ENCODE peak calls at places on chromosome 3, in four cellular contexts. N is natural killer cell, Z is mesothelial cell of epicardium, C is WERI-Rb-1. M is an unnamed sample.

GRCh38 chr3:88149146-88149515 is 628 bp upstream of the C3orf38 start:
- DNase-seq in N (no peak), Z (no peak), C (peak), M (no peak)

GRCh38 chr3:193830791-193831191 is 237.8 kb downstream of the OPA1 start:
- DNase-seq in N (no peak), Z (no peak), C (no peak), M (no peak)

GRCh38 chr3:12796171-12797123 is at the start of gene CAND2:
- DNase-seq in N (peak), Z (peak), C (peak), M (no peak)

GRCh38 chr3:47512416-47513124 is 942 bp downstream of the ELP6 start:
- DNase-seq in N (peak), Z (peak), C (no peak), M (no peak)

GRCh38 chr3:20246662-20247061 is 60.7 kb upstream of the SGO1 start:
- DNase-seq in N (no peak), Z (no peak), C (no peak), M (no peak)

GRCh38 chr3:133330043-133330442 is 69.8 kb upstream of the BFSP2 start:
- DNase-seq in N (no peak), Z (no peak), C (peak), M (no peak)

GRCh38 chr3:194469977-194470376 is 16.8 kb downstream of the ATP13A3 start:
- DNase-seq in N (no peak), Z (no peak), C (no peak), M (no peak)

GRCh38 chr3:11452988-11453847 is 181.0 kb downstream of the ATG7 start:
- DNase-seq in N (no peak), Z (no peak), C (peak), M (peak)

GRCh38 chr3:43169987-43170386 is 64.1 kb upstream of the POMGNT2 start:
- DNase-seq in N (no peak), Z (no peak), C (no peak), M (no peak)

DNA sequence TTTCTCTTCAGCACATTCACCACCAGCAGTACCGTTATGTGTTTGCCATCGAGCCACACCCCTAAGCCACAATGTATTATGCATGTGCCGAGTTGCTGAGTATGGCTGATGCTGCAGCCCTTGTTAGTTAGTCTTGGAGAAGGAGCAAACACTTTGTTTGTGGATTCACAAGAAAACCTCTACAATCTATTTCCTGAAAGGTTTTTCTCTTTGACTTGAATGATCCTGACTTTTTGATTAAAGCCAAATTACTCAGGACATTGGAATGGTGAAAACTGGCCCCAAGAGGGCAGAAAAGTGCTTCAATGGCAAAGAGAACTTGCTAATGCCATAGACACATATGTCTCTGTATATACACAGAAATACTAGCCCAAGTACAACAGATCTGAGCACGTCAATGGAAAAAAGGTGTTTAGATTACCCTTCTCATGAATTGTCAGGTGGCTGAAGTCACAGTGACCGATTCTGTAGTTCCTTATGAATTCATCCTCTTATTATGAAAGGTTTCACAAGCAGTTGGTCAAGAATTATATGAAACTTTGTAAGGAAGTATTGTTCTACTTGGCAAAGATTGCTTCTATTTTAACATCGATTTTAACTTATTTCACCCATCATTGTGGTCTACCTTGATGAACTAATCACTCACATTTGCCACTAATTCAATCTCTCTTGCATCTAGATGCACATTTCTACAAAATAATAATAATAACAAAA is 103.0 kb downstream of the P3H2 start:
- DNase-seq in N (no peak), Z (no peak), C (peak), M (no peak)
- TF ChIP-seq CTCF in N (no peak), Z (no peak), C (no peak), M (peak)

GRCh38 chr3:90041995-90042394 is 934.6 kb downstream of the EPHA3 start:
- DNase-seq in N (no peak), Z (no peak), C (no peak), M (no peak)

GRCh38 chr3:90040554-90040953 is 933.1 kb downstream of the EPHA3 start:
- DNase-seq in N (no peak), Z (no peak), C (no peak), M (no peak)

GRCh38 chr3:90039994-90040393 is 932.6 kb downstream of the EPHA3 start:
- DNase-seq in N (no peak), Z (no peak), C (no peak), M (no peak)

DNA sequence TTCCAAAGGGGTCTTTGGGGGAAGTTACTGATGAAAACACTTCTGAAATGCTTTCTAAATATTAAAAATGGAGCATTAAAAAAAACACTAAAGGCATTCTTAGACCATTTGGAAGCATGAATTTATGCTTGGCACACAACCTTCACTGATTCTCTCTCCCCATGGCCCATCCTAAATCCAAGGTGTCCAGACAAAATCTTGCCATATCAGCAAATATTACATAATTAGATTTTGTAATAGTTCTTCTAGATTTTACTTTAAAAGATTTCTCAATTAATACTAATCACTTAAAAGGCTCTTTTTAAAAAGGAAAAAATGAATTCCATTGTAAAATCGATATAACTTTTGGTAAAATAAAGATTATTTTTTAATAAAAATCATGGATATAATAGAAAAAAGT is 937.0 kb downstream of the EPHA3 start:
- DNase-seq in N (no peak), Z (no peak), C (no peak), M (no peak)
- TF ChIP-seq CTCF in N (no peak), Z (no peak), C (no peak), M (no peak)

DNA sequence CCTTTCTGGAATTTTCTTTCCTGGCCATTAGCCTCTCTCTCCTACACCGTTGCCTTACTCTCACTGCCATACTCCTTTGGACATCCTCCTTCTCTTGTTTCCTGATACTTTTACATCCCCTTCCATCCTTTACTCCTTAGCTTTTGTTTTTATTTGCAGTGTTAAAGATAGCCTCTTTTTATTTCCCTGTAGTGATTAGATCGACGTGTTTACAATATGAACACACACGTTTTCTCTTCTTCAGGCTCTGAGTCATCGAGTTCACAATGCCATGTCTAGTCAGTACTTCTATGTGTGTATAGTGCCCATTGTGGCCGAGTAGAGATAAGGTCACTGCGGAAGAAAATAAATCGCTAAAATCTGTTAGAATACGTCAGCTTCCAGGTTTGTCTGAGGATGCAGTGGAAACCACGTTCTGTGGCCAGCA is 208.5 kb downstream of the LPP start:
- DNase-seq in N (no peak), Z (no peak), C (no peak), M (no peak)
- TF ChIP-seq CTCF in N (no peak), Z (no peak), C (no peak), M (no peak)

GRCh38 chr3:123038751-123039150 is 11.2 kb upstream of the SEMA5B start:
- DNase-seq in N (no peak), Z (no peak), C (no peak), M (no peak)

GRCh38 chr3:123034120-123034519 is 6.6 kb upstream of the SEMA5B start:
- DNase-seq in N (no peak), Z (no peak), C (no peak), M (no peak)

GRCh38 chr3:123037015-123037375 is 9.4 kb upstream of the SEMA5B start:
- DNase-seq in N (no peak), Z (no peak), C (no peak), M (no peak)

GRCh38 chr3:123034996-123035395 is 7.4 kb upstream of the SEMA5B start:
- DNase-seq in N (no peak), Z (no peak), C (peak), M (no peak)

GRCh38 chr3:123036352-123037014 is 8.9 kb upstream of the SEMA5B start:
- DNase-seq in N (no peak), Z (no peak), C (peak), M (no peak)
- TF ChIP-seq CTCF in N (no peak), Z (no peak), C (peak), M (peak)

GRCh38 chr3:169661567-169662214 is 1.8 kb downstream of the MECOM start:
- DNase-seq in N (peak), Z (peak), C (peak), M (no peak)
- TF ChIP-seq CTCF in N (no peak), Z (no peak), C (no peak), M (no peak)

GRCh38 chr3:178435575-178435974 is 100.7 kb upstream of the KCNMB2 start:
- DNase-seq in N (no peak), Z (no peak), C (no peak), M (no peak)

GRCh38 chr3:178434206-178434805 is 101.9 kb upstream of the KCNMB2 start:
- DNase-seq in N (no peak), Z (no peak), C (no peak), M (no peak)

GRCh38 chr3:178439504-178439903 is 96.7 kb upstream of the KCNMB2 start:
- DNase-seq in N (no peak), Z (no peak), C (no peak), M (no peak)

DNA sequence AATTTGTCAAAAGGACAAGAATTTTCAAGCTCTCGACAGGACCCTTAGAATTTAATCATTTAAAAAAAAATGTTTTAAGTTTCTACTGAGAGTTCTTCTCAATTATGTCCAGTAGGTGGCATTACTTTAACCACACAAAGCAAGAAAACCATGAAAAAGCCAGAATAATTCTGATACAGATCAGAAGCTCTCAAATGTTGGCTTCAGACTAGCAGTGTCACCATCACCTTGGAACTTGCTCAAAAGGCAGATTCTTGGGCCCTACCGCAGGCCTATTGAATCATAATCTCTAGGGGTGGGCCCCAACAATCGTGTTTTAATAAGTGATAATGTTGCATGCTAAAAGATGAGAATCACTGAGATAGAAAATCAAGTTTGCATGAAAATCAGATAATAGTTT is 99.5 kb upstream of the KCNMB2 start:
- DNase-seq in N (no peak), Z (no peak), C (no peak), M (no peak)
- TF ChIP-seq CTCF in N (no peak), Z (peak), C (peak), M (peak)

M was measured in D721Med.